ENCODE peak calls at places on chromosomes 1 and 21, in five cellular contexts. F is kidney epithelial cell, K is colonic mucosa, B is astrocyte, X is heart left ventricle. Q is an unnamed sample. For H3K27me3, the result is how much of the 10 kb centered on the place peaks cover.

GRCh38 chr21:16969636-16970035 is 543.2 kb upstream of the CXADR start:
- DNase-seq in F (no peak), X (no peak), B (no peak), K (no peak), Q (no peak)

GRCh38 chr1:20634594-20635084 is 1.4 kb downstream of the PINK1 start:
- DNase-seq in B (peak), X (peak), F (no peak), K (peak), Q (peak)

GRCh38 chr1:23791434-23792047 is 596 bp downstream of the LYPLA2 start:
- DNase-seq in F (no peak), K (peak), B (no peak), X (peak), Q (peak)

GRCh38 chr21:26888256-26888655 is 43.0 kb upstream of the ADAMTS1 start:
- DNase-seq in F (no peak), K (no peak), X (no peak), B (peak), Q (no peak)

GRCh38 chr1:29784276-29785136 is 548.2 kb downstream of the PTPRU start:
- DNase-seq in F (no peak), K (peak), B (no peak), X (no peak), Q (no peak)

GRCh38 chr1:2611621-2612437 is 21.0 kb downstream of the MMEL1 start:
- DNase-seq in K (no peak), X (no peak), F (no peak), B (no peak), Q (no peak)

GRCh38 chr1:93814059-93814794 is 64.8 kb downstream of the DNTTIP2 start:
- DNase-seq in K (peak), F (peak), B (peak), X (peak), Q (peak)

GRCh38 chr1:221708987-221709386 is 32.9 kb downstream of the DUSP10 start:
- DNase-seq in X (peak), B (peak), F (peak), K (no peak), Q (peak)

GRCh38 chr21:41726970-41727783 is 39.7 kb downstream of the RIPK4 start:
- DNase-seq in X (peak), K (no peak), F (no peak), B (peak), Q (peak)

GRCh38 chr1:204863730-204864129 is 6.9 kb upstream of the NFASC start:
- DNase-seq in B (no peak), X (no peak), K (no peak), F (no peak), Q (no peak)

GRCh38 chr1:179079113-179079761 is 2.6 kb upstream of the TOR3A start:
- DNase-seq in B (peak), K (peak), F (no peak), X (peak), Q (peak)

GRCh38 chr1:109636201-109636952 is 16.7 kb downstream of the AMPD2 start:
- DNase-seq in X (peak), K (no peak), B (peak), F (no peak), Q (peak)

GRCh38 chr1:6143392-6143791 is 36.7 kb downstream of the CHD5 start:
- DNase-seq in X (no peak), F (no peak), K (no peak), B (no peak), Q (no peak)

GRCh38 chr1:13536612-13537011 is 22.8 kb upstream of the LRRC38 start:
- DNase-seq in F (no peak), B (no peak), K (no peak), X (no peak), Q (no peak)

GRCh38 chr1:175319112-175319911 is 126.7 kb upstream of the KIAA0040 start:
- DNase-seq in X (peak), F (peak), B (peak), K (peak), Q (peak)

GRCh38 chr1:82813351-82813750 is 1012.6 kb downstream of the ADGRL2 start:
- DNase-seq in K (no peak), F (no peak), B (no peak), X (no peak), Q (no peak)

GRCh38 chr1:82818596-82818995 is 1017.9 kb downstream of the ADGRL2 start:
- DNase-seq in X (no peak), B (no peak), F (no peak), K (no peak), Q (no peak)

GRCh38 chr1:82820816-82821215 is 1020.1 kb downstream of the ADGRL2 start:
- DNase-seq in K (no peak), B (no peak), F (no peak), X (no peak), Q (no peak)

GRCh38 chr1:82819234-82819633 is 1018.5 kb downstream of the ADGRL2 start:
- DNase-seq in F (no peak), X (no peak), B (no peak), K (no peak), Q (no peak)
- H3K4me3 ChIP-seq in F (no peak), X (no peak), B (peak), K (no peak), Q (no peak)

GRCh38 chr21:45096216-45096615 is 21.8 kb downstream of the ADARB1 start:
- DNase-seq in B (no peak), F (no peak), K (no peak), X (no peak), Q (no peak)
- H3K27me3 ChIP-seq in B (under half), F (under half), K (under half), X (under half), Q (under half)

GRCh38 chr1:167518331-167518700 is at the start of gene CD247:
- DNase-seq in X (no peak), B (no peak), K (no peak), F (no peak), Q (no peak)
- H3K4me3 ChIP-seq in X (peak), B (no peak), K (peak), F (no peak), Q (no peak)

GRCh38 chr1:3955196-3955772 is 55.2 kb upstream of the C1orf174 start:
- DNase-seq in K (peak), B (no peak), X (no peak), F (no peak), Q (no peak)
- H3K27me3 ChIP-seq in K (under half), B (under half), X (under half), F (under half), Q (under half)